ENCODE peak calls at places on chromosomes 1 and 21, in eight cellular contexts. T is heart left ventricle; R is CD4-positive, CD25-positive, alpha-beta regulatory T cell; J is ascending aorta; D is CD8-positive, alpha-beta T cell; V is AG10803; F is stomach; G is upper lobe of right lung. H is an unnamed sample.

GRCh38 chr1:174894087-174894768 is 105.5 kb upstream of the CACYBP start:
- DNase-seq in V (no peak), R (no peak), F (no peak), G (no peak), D (no peak), J (no peak), T (no peak), H (no peak)

GRCh38 chr1:180881806-180882509 is 30.7 kb upstream of the KIAA1614 start:
- DNase-seq in V (peak; percentile 63), J (no peak), F (no peak), R (no peak), T (no peak), D (no peak), G (no peak), H (no peak)

GRCh38 chr1:16163882-16164820 is 8.3 kb upstream of the EPHA2 start:
- DNase-seq in D (no peak), T (no peak), V (peak; percentile 87), F (no peak), G (no peak), R (no peak), J (no peak), H (no peak)

GRCh38 chr1:151370211-151370911 is 2.1 kb downstream of the SELENBP1 start:
- DNase-seq in R (no peak), G (peak; percentile 76), D (no peak), F (peak; percentile 34), V (no peak), J (no peak), T (peak; percentile 63), H (peak; percentile 68)

GRCh38 chr1:19619697-19620384 is 24.3 kb upstream of the NBL1 start:
- DNase-seq in J (no peak), D (no peak), V (no peak), G (no peak), T (no peak), R (no peak), F (no peak), H (no peak)

GRCh38 chr1:220914283-220915116 is 35.3 kb downstream of the HLX start:
- DNase-seq in G (no peak), T (no peak), R (no peak), J (no peak), D (no peak), V (no peak), F (no peak), H (no peak)

GRCh38 chr1:79859212-79859948 is 852.9 kb upstream of the ADGRL4 start:
- DNase-seq in D (no peak), R (no peak), V (peak; percentile 91), J (no peak), T (no peak), G (no peak), F (no peak), H (no peak)

GRCh38 chr21:41439245-41439644 is 13.2 kb downstream of the MX1 start:
- DNase-seq in J (no peak), T (no peak), G (no peak), D (no peak), V (no peak), F (no peak), R (no peak), H (no peak)

GRCh38 chr1:107649023-107649422 is 316.0 kb downstream of the VAV3 start:
- DNase-seq in T (no peak), F (no peak), J (no peak), V (peak; percentile 34), G (no peak), D (no peak), R (no peak), H (no peak)

GRCh38 chr1:67367370-67368345 is 60.0 kb downstream of the IL12RB2 start:
- DNase-seq in G (no peak), T (peak; percentile 57), V (no peak), R (no peak), J (no peak), D (no peak), F (peak; percentile 71), H (peak; percentile 33)

GRCh38 chr1:242489545-242489944 is 35.0 kb downstream of the PLD5 start:
- DNase-seq in T (no peak), D (no peak), J (no peak), G (no peak), F (no peak), V (no peak), R (no peak), H (no peak)

GRCh38 chr1:70483342-70483741 is 72.3 kb downstream of the CTH start:
- DNase-seq in V (no peak), D (no peak), J (no peak), F (no peak), R (no peak), G (no peak), T (no peak), H (no peak)
- H3K4me3 ChIP-seq in V (no peak overlapping the region), D (no peak overlapping the region), J (no peak overlapping the region), F (no peak overlapping the region), R (no peak overlapping the region), G (no peak overlapping the region), T (no peak overlapping the region), H (no peak overlapping the region)

GRCh38 chr1:59317343-59317742 is 20.4 kb downstream of the FGGY start:
- DNase-seq in T (no peak), D (no peak), J (no peak), R (no peak), F (no peak), G (no peak), V (no peak), H (no peak)
- H3K4me3 ChIP-seq in T (no peak overlapping the region), D (no peak overlapping the region), J (no peak overlapping the region), R (no peak overlapping the region), F (no peak overlapping the region), G (no peak overlapping the region), V (no peak overlapping the region), H (no peak overlapping the region)

DNA sequence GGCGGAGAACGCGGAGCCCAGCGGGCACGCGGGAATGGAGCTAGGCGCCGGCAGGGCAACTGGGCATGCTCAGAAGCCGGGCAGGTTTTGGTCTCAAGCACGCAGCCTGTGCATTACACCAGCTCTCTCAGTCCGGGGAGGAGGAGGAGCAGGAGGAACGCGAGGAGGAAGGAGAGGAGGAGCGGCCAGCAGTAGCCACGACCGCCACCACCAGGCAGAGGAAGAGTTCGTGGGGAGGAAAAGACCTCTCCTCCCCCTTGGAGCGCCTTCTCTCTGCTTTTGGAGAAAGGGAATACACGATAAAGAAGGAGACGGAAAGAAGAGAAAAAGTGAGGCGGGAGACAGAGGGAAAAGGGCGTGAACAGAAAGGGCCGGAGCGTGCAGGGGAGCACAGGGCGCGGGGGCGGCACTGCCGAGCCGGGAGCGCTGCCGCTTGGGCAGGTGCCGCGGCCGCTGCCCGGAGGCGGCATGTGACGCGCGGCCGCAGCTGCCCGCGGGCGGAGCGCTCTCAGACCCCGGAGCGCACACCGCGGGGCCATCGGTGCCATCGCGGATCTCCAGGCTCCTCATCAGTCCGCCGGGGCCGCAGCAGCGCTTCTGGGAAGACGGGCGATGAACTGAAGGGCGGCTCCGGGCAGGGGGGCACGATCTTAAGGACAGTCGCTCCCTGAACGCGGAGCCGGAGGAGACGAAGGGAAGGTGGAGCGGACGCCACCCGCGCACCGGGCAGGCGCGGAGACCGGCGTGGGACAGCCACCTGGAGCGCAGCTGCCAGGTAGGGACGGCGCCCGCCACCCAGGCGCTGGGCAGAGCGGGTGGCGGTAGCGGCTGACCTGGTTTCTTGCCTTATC is at the start of gene CHRM3:
- DNase-seq in T (peak; percentile 24), J (no peak), D (no peak), R (no peak), V (no peak), G (peak; percentile 89), F (peak; percentile 89), H (no peak)
- H3K4me3 ChIP-seq in T (peak within 1 kb of the TSS; percentile 52), J (peak within 1 kb of the TSS; percentile 47), D (peak within 1 kb of the TSS; percentile 22), R (no peak within 1 kb of the TSS), V (no peak within 1 kb of the TSS), G (peak within 1 kb of the TSS; percentile 52), F (peak within 1 kb of the TSS; percentile 72), H (peak within 1 kb of the TSS; percentile 59)

DNA sequence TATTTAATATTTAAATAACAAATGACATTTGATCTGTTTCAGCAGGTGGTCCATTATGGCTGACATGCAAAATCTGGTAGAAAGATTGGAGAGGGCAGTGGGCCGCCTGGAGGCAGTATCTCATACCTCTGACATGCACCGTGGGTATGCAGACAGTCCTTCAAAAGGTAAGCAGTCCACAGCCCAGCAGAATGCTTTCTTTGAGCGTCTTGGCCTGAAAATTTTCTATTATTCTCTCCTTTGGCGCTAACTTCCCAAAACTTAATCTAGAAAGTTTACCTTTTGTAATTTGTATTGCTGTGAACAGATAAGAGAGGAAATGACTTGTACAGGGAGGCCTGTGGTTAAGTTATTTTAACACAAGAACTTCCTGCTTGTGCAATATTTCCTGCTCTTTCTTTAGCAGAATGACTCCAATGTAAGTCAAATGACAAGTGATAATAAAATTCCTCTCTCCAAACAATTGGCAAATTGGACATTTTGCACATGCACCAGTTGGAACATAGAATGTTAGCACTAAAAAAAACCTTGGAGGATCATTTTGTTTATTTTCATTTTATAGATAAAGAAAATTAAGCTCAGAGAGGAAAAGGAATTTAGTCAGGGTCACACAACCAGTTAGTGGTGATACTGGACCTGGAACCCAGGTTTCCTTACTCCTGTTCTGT is 18.9 kb downstream of the CAP1 start:
- DNase-seq in T (no peak), D (no peak), J (no peak), G (no peak), F (no peak), R (no peak), V (peak; percentile 51), H (no peak)
- H3K4me3 ChIP-seq in T (no peak overlapping the region), D (peak overlapping the region; percentile 18), J (peak overlapping the region; percentile 1), G (no peak overlapping the region), F (no peak overlapping the region), R (peak overlapping the region; percentile 83), V (no peak overlapping the region), H (peak overlapping the region; percentile 26)

H was measured in left ventricle myocardium inferior.